ENCODE peak calls at places on chromosomes 12 and 14, in six cellular contexts. O is uterus, L is M059J, G is fibroblast of lung, I is NAMALWA, Z is NCI-H524. B is an unnamed sample.

GRCh38 chr12:34402899-34403705 is 380.8 kb downstream of the ALG10 start:
- DNase-seq in O (peak), L (no peak), G (no peak), I (no peak), Z (no peak), B (no peak)

GRCh38 chr12:132523576-132524331 is 33.8 kb downstream of the FBRSL1 start:
- DNase-seq in O (peak), L (peak), G (no peak), I (peak), Z (peak), B (peak)

GRCh38 chr14:74083784-74084276 is 423 bp downstream of the ALDH6A1 start:
- DNase-seq in O (no peak), L (no peak), G (no peak), I (no peak), Z (peak), B (no peak)

GRCh38 chr12:58117201-58117600 is 175.8 kb downstream of the ATP23 start:
- DNase-seq in O (no peak), L (peak), G (no peak), I (no peak), Z (no peak), B (no peak)

GRCh38 chr12:70121562-70121961 is 121.7 kb upstream of the CNOT2 start:
- DNase-seq in O (no peak), L (no peak), G (no peak), I (no peak), Z (no peak), B (no peak)

GRCh38 chr14:86722612-86723253 is 1192.8 kb downstream of the FLRT2 start:
- DNase-seq in O (no peak), L (no peak), G (no peak), I (no peak), Z (no peak), B (no peak)

GRCh38 chr12:128322341-128322740 is 55.4 kb downstream of the TMEM132C start:
- DNase-seq in O (no peak), L (no peak), G (no peak), I (no peak), Z (no peak), B (no peak)

GRCh38 chr12:70660620-70661219 is 23.5 kb upstream of the PTPRB start:
- DNase-seq in O (no peak), L (peak), G (peak), I (peak), Z (no peak), B (no peak)

GRCh38 chr12:99920561-99920960 is 64.2 kb downstream of the ANKS1B start:
- DNase-seq in O (no peak), L (no peak), G (no peak), I (peak), Z (no peak), B (no peak)

GRCh38 chr14:66495214-66496098 is 9.3 kb downstream of the CCDC196 start:
- DNase-seq in O (peak), L (peak), G (peak), I (peak), Z (peak), B (no peak)

GRCh38 chr14:34715108-34715863 is 893 bp upstream of the CFL2 start:
- DNase-seq in O (no peak), L (no peak), G (no peak), I (no peak), Z (peak), B (no peak)

GRCh38 chr12:104356231-104357115 is 52.9 kb downstream of the EID3 start:
- DNase-seq in O (no peak), L (peak), G (no peak), I (no peak), Z (no peak), B (no peak)

GRCh38 chr14:90628825-90629224 is 187.4 kb downstream of the TTC7B start:
- DNase-seq in O (no peak), L (no peak), G (no peak), I (no peak), Z (no peak), B (no peak)

GRCh38 chr12:12267801-12268200 is 957 bp upstream of the LRP6 start:
- DNase-seq in O (no peak), L (no peak), G (no peak), I (no peak), Z (peak), B (no peak)

GRCh38 chr12:107670999-107671643 is 14.5 kb upstream of the PWP1 start:
- DNase-seq in O (no peak), L (peak), G (no peak), I (peak), Z (no peak), B (no peak)

GRCh38 chr12:117032593-117033381 is 66.4 kb downstream of the TESC start:
- DNase-seq in O (no peak), L (no peak), G (peak), I (no peak), Z (peak), B (no peak)

GRCh38 chr12:75877588-75878381 is 153.8 kb downstream of the PHLDA1 start:
- DNase-seq in O (no peak), L (no peak), G (no peak), I (no peak), Z (peak), B (no peak)

GRCh38 chr14:28875937-28876910 is 109.6 kb downstream of the FOXG1 start:
- DNase-seq in O (no peak), L (no peak), G (no peak), I (no peak), Z (peak), B (no peak)

GRCh38 chr12:44117368-44117767 is 281.5 kb downstream of the TMEM117 start:
- DNase-seq in O (no peak), L (peak), G (no peak), I (no peak), Z (no peak), B (no peak)

GRCh38 chr12:64177001-64177400 is 45.1 kb downstream of the KICS2 start:
- DNase-seq in O (no peak), L (no peak), G (no peak), I (no peak), Z (no peak), B (no peak)

GRCh38 chr12:98513379-98514318 is 1.7 kb upstream of the TMPO start:
- DNase-seq in O (no peak), L (no peak), G (no peak), I (peak), Z (no peak), B (no peak)

GRCh38 chr14:68961781-68962584 is 17.1 kb downstream of the ACTN1 start:
- DNase-seq in O (peak), L (peak), G (peak), I (no peak), Z (peak), B (no peak)

GRCh38 chr14:91325211-91325610 is 80.7 kb upstream of the GPR68 start:
- DNase-seq in O (no peak), L (no peak), G (no peak), I (no peak), Z (no peak), B (no peak)

GRCh38 chr12:6426882-6427671 is 17.7 kb upstream of the CD27 start:
- DNase-seq in O (no peak), L (no peak), G (no peak), I (peak), Z (no peak), B (peak)

GRCh38 chr12:991350-992278 is 591 bp downstream of the ERC1 start:
- DNase-seq in O (no peak), L (no peak), G (no peak), I (peak), Z (peak), B (no peak)

GRCh38 chr14:64604854-64605253 is 55.1 kb downstream of the PPP1R36 start:
- DNase-seq in O (no peak), L (no peak), G (peak), I (no peak), Z (no peak), B (no peak)

GRCh38 chr12:83997425-83997824 is 915.2 kb downstream of the SLC6A15 start:
- DNase-seq in O (no peak), L (no peak), G (no peak), I (no peak), Z (no peak), B (no peak)

GRCh38 chr14:24095196-24096068 is 1.3 kb downstream of the PCK2 start:
- DNase-seq in O (peak), L (no peak), G (no peak), I (peak), Z (peak), B (no peak)

GRCh38 chr14:64387232-64387737 is 868 bp upstream of the MTHFD1 start:
- DNase-seq in O (no peak), L (peak), G (peak), I (no peak), Z (peak), B (no peak)

GRCh38 chr14:69671365-69672050 is 60.1 kb downstream of the SUSD6 start:
- DNase-seq in O (no peak), L (no peak), G (no peak), I (no peak), Z (peak), B (no peak)

GRCh38 chr14:105863296-105864108 is 337.1 kb downstream of the TMEM121 start:
- DNase-seq in O (peak), L (no peak), G (no peak), I (peak), Z (no peak), B (no peak)

GRCh38 chr14:104253223-104253822 is 114.9 kb downstream of the KIF26A start:
- DNase-seq in O (no peak), L (no peak), G (no peak), I (no peak), Z (no peak), B (no peak)

GRCh38 chr14:35669782-35670181 is 135.8 kb downstream of the INSM2 start:
- DNase-seq in O (no peak), L (peak), G (peak), I (no peak), Z (no peak), B (no peak)

GRCh38 chr12:92108651-92109050 is 37.0 kb downstream of the BTG1 start:
- DNase-seq in O (peak), L (peak), G (peak), I (no peak), Z (peak), B (no peak)

GRCh38 chr12:131589966-131590365 is 120.9 kb upstream of the SFSWAP start:
- DNase-seq in O (no peak), L (no peak), G (no peak), I (no peak), Z (peak), B (no peak)

GRCh38 chr14:29712586-29712985 is 215.1 kb downstream of the PRKD1 start:
- DNase-seq in O (no peak), L (no peak), G (no peak), I (no peak), Z (peak), B (no peak)